ENCODE peak calls at places on chromosomes 2 and 18, in five cellular contexts. E, T, Y, F and R are unnamed samples.

GRCh38 chr2:47631306-47631705 is 151.6 kb upstream of the MSH6 start:
- DNase-seq in E (no peak), T (no peak), Y (no peak), F (no peak), R (no peak)

GRCh38 chr18:5393779-5394178 is 98.3 kb upstream of the ZBTB14 start:
- DNase-seq in E (no peak), T (no peak), Y (no peak), F (peak), R (no peak)

GRCh38 chr2:23592898-23593297 is 207.9 kb downstream of the KLHL29 start:
- DNase-seq in E (no peak), T (no peak), Y (no peak), F (no peak), R (no peak)

GRCh38 chr2:109260116-109260855 is 131.3 kb downstream of the SH3RF3 start:
- DNase-seq in E (no peak), T (no peak), Y (no peak), F (no peak), R (no peak)

GRCh38 chr2:40511661-40512213 is 59.8 kb upstream of the SLC8A1 start:
- DNase-seq in E (no peak), T (no peak), Y (no peak), F (peak), R (no peak)

GRCh38 chr2:96097951-96098823 is 18.2 kb downstream of the ADRA2B start:
- DNase-seq in E (no peak), T (no peak), Y (no peak), F (no peak), R (no peak)

GRCh38 chr2:105068387-105068786 is 30.5 kb downstream of the MRPS9 start:
- DNase-seq in E (no peak), T (no peak), Y (no peak), F (no peak), R (no peak)

GRCh38 chr2:15919716-15920444 is 20.5 kb upstream of the MYCN start:
- DNase-seq in E (no peak), T (no peak), Y (no peak), F (no peak), R (no peak)

GRCh38 chr2:29010946-29011649 is 30.0 kb downstream of the TOGARAM2 start:
- DNase-seq in E (peak), T (no peak), Y (no peak), F (peak), R (no peak)

GRCh38 chr2:136207030-136207623 is 89.2 kb upstream of the CXCR4 start:
- DNase-seq in E (peak), T (no peak), Y (peak), F (no peak), R (no peak)

GRCh38 chr2:128995086-128995485 is 676.4 kb upstream of the HS6ST1 start:
- DNase-seq in E (no peak), T (no peak), Y (no peak), F (no peak), R (no peak)

GRCh38 chr2:72211777-72212515 is 64.3 kb upstream of the CYP26B1 start:
- DNase-seq in E (no peak), T (no peak), Y (no peak), F (peak), R (no peak)

GRCh38 chr2:233037078-233037477 is 4.6 kb downstream of the NEU2 start:
- DNase-seq in E (no peak), T (no peak), Y (no peak), F (peak), R (no peak)

GRCh38 chr2:175309799-175310198 is 128.3 kb upstream of the ATP5MC3 start:
- DNase-seq in E (peak), T (peak), Y (peak), F (peak), R (peak)

GRCh38 chr2:28753043-28753683 is 1.5 kb downstream of the PPP1CB start:
- DNase-seq in E (peak), T (peak), Y (peak), F (peak), R (no peak)

GRCh38 chr18:12679183-12679786 is 21.4 kb upstream of the SPIRE1 start:
- DNase-seq in E (no peak), T (no peak), Y (no peak), F (peak), R (no peak)

GRCh38 chr18:79405019-79405780 is 9.5 kb downstream of the NFATC1 start:
- DNase-seq in E (no peak), T (no peak), Y (no peak), F (no peak), R (no peak)

GRCh38 chr2:232463701-232464533 is 8.0 kb downstream of the ALPI start:
- DNase-seq in E (no peak), T (no peak), Y (no peak), F (no peak), R (no peak)

GRCh38 chr2:106062627-106063026 is 131.5 kb downstream of the UXS1 start:
- DNase-seq in E (no peak), T (no peak), Y (no peak), F (no peak), R (no peak)

GRCh38 chr2:134142903-134143302 is 111.0 kb upstream of the MGAT5 start:
- DNase-seq in E (no peak), T (no peak), Y (no peak), F (peak), R (no peak)

GRCh38 chr18:47809420-47809819 is 121.0 kb downstream of the SMAD2 start:
- DNase-seq in E (no peak), T (no peak), Y (no peak), F (peak), R (no peak)

GRCh38 chr2:166170356-166170755 is 42.5 kb upstream of the SCN1A start:
- DNase-seq in E (no peak), T (no peak), Y (no peak), F (peak), R (no peak)

GRCh38 chr2:96264656-96265348 is 995 bp downstream of the TMEM127 start:
- DNase-seq in E (peak), T (peak), Y (peak), F (peak), R (peak)

GRCh38 chr2:128469203-128469602 is 150.5 kb upstream of the HS6ST1 start:
- DNase-seq in E (no peak), T (no peak), Y (no peak), F (no peak), R (no peak)

GRCh38 chr2:36173760-36174362 is 181.7 kb upstream of the CRIM1 start:
- DNase-seq in E (no peak), T (no peak), Y (no peak), F (no peak), R (no peak)

GRCh38 chr2:224142397-224143312 is 103.6 kb upstream of the SERPINE2 start:
- DNase-seq in E (no peak), T (peak), Y (no peak), F (no peak), R (no peak)

GRCh38 chr2:172307800-172308199 is 119.6 kb upstream of the ITGA6 start:
- DNase-seq in E (no peak), T (no peak), Y (no peak), F (peak), R (no peak)

GRCh38 chr2:226115832-226116200 is 683.8 kb downstream of the IRS1 start:
- DNase-seq in E (no peak), T (no peak), Y (no peak), F (peak), R (no peak)

GRCh38 chr18:79947054-79947755 is 4.2 kb downstream of the SLC66A2 start:
- DNase-seq in E (no peak), T (no peak), Y (no peak), F (no peak), R (no peak)

GRCh38 chr2:133667-134593 is 87.6 kb upstream of the FAM110C start:
- DNase-seq in E (no peak), T (no peak), Y (no peak), F (no peak), R (no peak)
- TF ChIP-seq CTCF in E (no peak), T (no peak), Y (no peak), F (no peak), R (no peak)

DNA sequence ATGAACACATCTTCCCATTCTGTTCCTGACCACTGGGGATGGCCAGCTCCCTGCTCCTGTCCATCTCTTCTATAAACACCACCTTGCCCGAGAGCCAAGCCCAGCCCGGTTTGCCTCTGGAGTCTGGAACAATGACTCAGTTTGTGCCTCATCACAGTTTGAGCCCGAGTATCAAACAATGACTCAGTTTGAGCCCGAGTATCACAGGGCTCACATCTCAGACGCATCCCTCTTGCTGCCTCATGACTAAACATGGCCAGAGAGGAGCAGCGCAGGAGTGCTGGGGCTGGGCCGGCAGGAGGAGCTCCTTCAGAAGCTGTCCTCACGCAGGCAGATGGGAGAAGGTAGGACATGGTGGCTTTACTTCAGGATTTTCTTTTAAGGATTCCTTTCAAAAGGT is 68.7 kb downstream of the PXDN start:
- DNase-seq in E (no peak), T (peak), Y (no peak), F (peak), R (no peak)
- TF ChIP-seq CTCF in E (no peak), T (peak), Y (no peak), F (peak), R (no peak)

GRCh38 chr18:6482198-6482977 is 67.7 kb upstream of the L3MBTL4 start:
- DNase-seq in E (peak), T (peak), Y (peak), F (peak), R (peak)
- TF ChIP-seq CTCF in E (peak), T (peak), Y (peak), F (peak), R (peak)

GRCh38 chr2:63716146-63716545 is 125.5 kb upstream of the UGP2 start:
- DNase-seq in E (no peak), T (no peak), Y (no peak), F (no peak), R (no peak)
- TF ChIP-seq CTCF in E (no peak), T (no peak), Y (no peak), F (no peak), R (no peak)

GRCh38 chr18:30491815-30492551 is 550.6 kb downstream of the DSC3 start:
- DNase-seq in E (no peak), T (no peak), Y (no peak), F (peak), R (no peak)
- TF ChIP-seq CTCF in E (no peak), T (no peak), Y (no peak), F (no peak), R (no peak)

DNA sequence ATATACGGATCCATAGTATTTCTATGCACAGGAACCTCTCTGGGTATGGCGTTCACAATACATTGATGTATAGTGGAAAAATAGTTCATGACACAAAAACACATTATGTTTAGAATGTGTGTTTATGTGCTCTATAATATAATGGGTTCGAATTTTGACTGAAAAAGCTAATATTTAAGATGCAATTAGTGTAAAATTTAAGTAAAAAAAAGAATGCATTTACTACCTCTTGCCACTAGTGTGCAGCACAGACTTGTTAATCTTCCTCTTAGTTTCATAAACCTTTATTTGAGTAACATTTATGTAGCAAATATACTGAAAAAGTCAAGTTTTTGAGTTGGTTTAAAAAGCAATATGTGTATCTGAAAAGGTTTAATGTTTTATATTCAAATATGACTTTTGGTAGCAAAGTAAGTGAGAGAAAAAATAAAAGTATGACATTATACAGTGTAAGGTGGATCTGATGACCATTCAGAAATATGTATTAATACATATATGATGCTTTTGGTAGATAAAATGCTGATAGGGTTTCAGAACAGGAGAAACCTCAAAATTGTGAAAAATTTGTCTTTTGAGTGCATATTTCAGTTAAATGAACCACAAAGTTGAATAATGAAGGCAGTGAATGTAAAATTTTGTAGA is 49.5 kb downstream of the CCDC102B start:
- DNase-seq in E (no peak), T (no peak), Y (no peak), F (peak), R (no peak)
- TF ChIP-seq CTCF in E (peak), T (peak), Y (peak), F (peak), R (peak)

GRCh38 chr18:25345432-25345831 is 6.5 kb downstream of the ZNF521 start:
- DNase-seq in E (no peak), T (no peak), Y (no peak), F (no peak), R (no peak)

GRCh38 chr18:25340762-25341161 is 11.2 kb downstream of the ZNF521 start:
- DNase-seq in E (no peak), T (no peak), Y (no peak), F (no peak), R (no peak)

DNA sequence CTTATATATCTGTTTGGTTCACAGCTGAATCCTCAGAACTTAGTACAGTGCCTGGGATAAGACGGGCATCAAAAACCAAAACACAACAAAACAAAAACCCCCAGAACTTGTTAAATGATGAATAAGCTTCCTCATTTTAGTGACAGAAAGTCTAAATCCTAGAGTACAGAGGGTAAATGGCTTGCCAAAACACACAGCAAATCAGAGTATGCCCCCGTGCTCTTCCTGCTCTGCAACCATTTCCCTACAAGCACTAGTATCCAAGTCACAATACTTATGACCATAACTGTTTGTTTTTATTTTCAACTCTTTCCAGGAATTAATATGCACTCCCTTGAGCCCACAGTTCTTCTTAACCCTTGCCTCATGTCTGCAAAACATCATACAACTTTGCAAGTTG is 10.1 kb downstream of the ZNF521 start:
- DNase-seq in E (no peak), T (no peak), Y (no peak), F (no peak), R (no peak)
- TF ChIP-seq CTCF in E (no peak), T (no peak), Y (no peak), F (no peak), R (no peak)

GRCh38 chr18:54742654-54743053 is 85.6 kb upstream of the RAB27B start:
- DNase-seq in E (no peak), T (no peak), Y (no peak), F (peak), R (no peak)
- TF ChIP-seq CTCF in E (no peak), T (no peak), Y (no peak), F (peak), R (no peak)